ENCODE peak calls at places on chromosomes 1 and 21, in seven cellular contexts. Q is NCI-H526, M is B cell, T is COR-L47, Y is H9, H is amniotic epithelial cell, R is NCI-H1105. L is an unnamed sample.

GRCh38 chr1:31991202-31991601 is 22.5 kb upstream of the KHDRBS1 start:
- DNase-seq in T (no peak), M (no peak), Q (peak), Y (no peak), H (no peak), R (no peak), L (no peak)

GRCh38 chr1:89767618-89768017 is 53.2 kb upstream of the LRRC8D start:
- DNase-seq in Y (no peak), T (no peak), Q (no peak), M (no peak), H (no peak), R (no peak), L (no peak)

GRCh38 chr1:44784094-44785026 is 3.6 kb downstream of the BEST4 start:
- DNase-seq in T (peak), R (no peak), Y (peak), H (no peak), M (peak), Q (no peak), L (peak)

GRCh38 chr1:90044346-90044745 is 49.4 kb downstream of the ZNF326 start:
- DNase-seq in Y (no peak), Q (no peak), M (no peak), H (no peak), R (no peak), T (no peak), L (no peak)

GRCh38 chr1:22969224-22969829 is 3.3 kb downstream of the LACTBL1 start:
- DNase-seq in Q (no peak), M (no peak), Y (no peak), H (peak), T (peak), R (peak), L (no peak)

GRCh38 chr1:37255111-37255795 is 219.1 kb upstream of the ZC3H12A start:
- DNase-seq in T (peak), Y (peak), M (no peak), R (no peak), Q (peak), H (no peak), L (peak)

GRCh38 chr1:154791292-154792278 is 78.5 kb downstream of the KCNN3 start:
- DNase-seq in R (peak), T (peak), H (no peak), M (no peak), Q (no peak), Y (no peak), L (no peak)

GRCh38 chr1:78114034-78114956 is 68.5 kb downstream of the GIPC2 start:
- DNase-seq in H (peak), R (peak), M (peak), T (peak), Q (peak), Y (peak), L (peak)

GRCh38 chr21:29371464-29371863 is 72.7 kb downstream of the BACH1 start:
- DNase-seq in M (no peak), Y (no peak), R (no peak), H (no peak), Q (no peak), T (no peak), L (no peak)

GRCh38 chr1:107464827-107465226 is 324.0 kb downstream of the NTNG1 start:
- DNase-seq in Y (peak), M (no peak), T (no peak), R (no peak), H (no peak), Q (no peak), L (no peak)

GRCh38 chr1:29515188-29515955 is 279.1 kb downstream of the PTPRU start:
- DNase-seq in Y (peak), T (no peak), H (no peak), R (no peak), M (no peak), Q (no peak), L (peak)

GRCh38 chr21:43712268-43712942 is 6.5 kb upstream of the PDXK start:
- DNase-seq in R (no peak), T (peak), Q (no peak), Y (peak), M (no peak), H (peak), L (peak)

GRCh38 chr1:208520700-208521099 is 276.5 kb upstream of the PLXNA2 start:
- DNase-seq in Q (no peak), M (no peak), H (peak), R (no peak), Y (no peak), T (no peak), L (no peak)

GRCh38 chr1:168112673-168113305 is 23.9 kb downstream of the GPR161 start:
- DNase-seq in Q (no peak), M (no peak), T (no peak), R (peak), Y (no peak), H (peak), L (peak)

GRCh38 chr1:62689524-62689923 is 1.3 kb upstream of the DOCK7 start:
- DNase-seq in H (peak), Q (no peak), T (no peak), M (no peak), Y (no peak), R (no peak), L (no peak)

GRCh38 chr1:187928288-187928687 is 1099.5 kb downstream of the PLA2G4A start:
- DNase-seq in M (no peak), Q (no peak), R (no peak), H (peak), T (peak), Y (peak), L (peak)